ENCODE peak calls at places on chromosomes 12 and 14, in seven cellular contexts. T, Y, E, R, O, Q and W are unnamed samples.
A peak's percentile ranks its signal among the peaks of the same experiment; 100 is the strongest.

GRCh38 chr12:95129115-95129514 is 55.7 kb upstream of the NR2C1 start:
- DNase-seq in R (no peak), O (no peak), Q (no peak), Y (no peak), T (no peak), E (no peak), W (no peak)

GRCh38 chr14:77053046-77053841 is 24.7 kb upstream of the IRF2BPL start:
- DNase-seq in Y (peak; percentile 73), O (peak; percentile 73), T (peak; percentile 74), E (peak; percentile 80), R (no peak), Q (peak; percentile 94), W (peak; percentile 44)

GRCh38 chr14:85702937-85703336 is 173.0 kb downstream of the FLRT2 start:
- DNase-seq in E (no peak), R (no peak), T (no peak), Y (no peak), O (no peak), Q (no peak), W (no peak)

GRCh38 chr12:83971781-83972180 is 940.8 kb downstream of the SLC6A15 start:
- DNase-seq in E (no peak), Y (no peak), O (no peak), T (no peak), Q (no peak), R (no peak), W (no peak)

GRCh38 chr12:11712491-11712890 is 63.0 kb downstream of the ETV6 start:
- DNase-seq in T (no peak), R (no peak), E (no peak), Y (no peak), Q (no peak), O (no peak), W (no peak)

GRCh38 chr12:113233967-113234366 is 12.7 kb downstream of the TPCN1 start:
- DNase-seq in E (no peak), O (no peak), Q (no peak), Y (no peak), R (no peak), T (no peak), W (no peak)

GRCh38 chr14:23055621-23056256 is 1.6 kb downstream of the CDH24 start:
- DNase-seq in R (no peak), E (peak; percentile 35), O (no peak), T (peak; percentile 58), Q (no peak), Y (no peak), W (no peak)

GRCh38 chr12:118841588-118841987 is 139.8 kb upstream of the SRRM4 start:
- DNase-seq in T (no peak), R (no peak), E (no peak), O (no peak), Q (no peak), Y (no peak), W (no peak)

GRCh38 chr12:3777206-3777809 is 24.4 kb upstream of the CRACR2A start:
- DNase-seq in R (no peak), Q (peak; percentile 74), O (no peak), T (no peak), Y (no peak), E (peak; percentile 29), W (peak; percentile 48)

GRCh38 chr12:54262403-54262925 is 17.5 kb downstream of the CBX5 start:
- DNase-seq in E (no peak), Q (peak; percentile 41), R (no peak), T (peak; percentile 54), O (no peak), Y (no peak), W (peak; percentile 40)

GRCh38 chr12:52499836-52500560 is 6.9 kb upstream of the KRT6A start:
- DNase-seq in Q (no peak), O (no peak), T (no peak), Y (no peak), E (no peak), R (no peak), W (no peak)

GRCh38 chr12:26740991-26741390 is 92.0 kb downstream of the ITPR2 start:
- DNase-seq in Q (no peak), Y (no peak), T (no peak), E (no peak), O (no peak), R (no peak), W (no peak)

GRCh38 chr12:19979584-19979983 is 388.8 kb upstream of the PDE3A start:
- DNase-seq in R (no peak), Q (no peak), Y (no peak), T (no peak), E (no peak), O (no peak), W (no peak)

GRCh38 chr14:65360144-65360784 is 52.3 kb upstream of the FUT8 start:
- DNase-seq in O (no peak), T (no peak), Q (no peak), E (no peak), R (no peak), Y (no peak), W (no peak)

GRCh38 chr12:66668311-66668710 is 10.6 kb downstream of the GRIP1 start:
- DNase-seq in Y (peak; percentile 31), R (no peak), O (no peak), T (peak; percentile 35), Q (no peak), E (no peak), W (no peak)

GRCh38 chr14:63229330-63230059 is 25.3 kb downstream of the RHOJ start:
- DNase-seq in Y (no peak), E (peak; percentile 49), R (no peak), O (no peak), T (no peak), Q (no peak), W (no peak)

GRCh38 chr14:63224196-63224595 is 20.0 kb downstream of the RHOJ start:
- DNase-seq in Q (no peak), R (no peak), T (no peak), E (no peak), Y (no peak), O (no peak), W (no peak)

GRCh38 chr14:63231733-63232132 is 27.5 kb downstream of the RHOJ start:
- DNase-seq in T (no peak), Y (no peak), R (no peak), E (no peak), O (no peak), Q (no peak), W (no peak)

GRCh38 chr14:63223596-63223995 is 19.4 kb downstream of the RHOJ start:
- DNase-seq in T (no peak), Y (no peak), R (no peak), Q (no peak), O (no peak), E (no peak), W (no peak)

DNA sequence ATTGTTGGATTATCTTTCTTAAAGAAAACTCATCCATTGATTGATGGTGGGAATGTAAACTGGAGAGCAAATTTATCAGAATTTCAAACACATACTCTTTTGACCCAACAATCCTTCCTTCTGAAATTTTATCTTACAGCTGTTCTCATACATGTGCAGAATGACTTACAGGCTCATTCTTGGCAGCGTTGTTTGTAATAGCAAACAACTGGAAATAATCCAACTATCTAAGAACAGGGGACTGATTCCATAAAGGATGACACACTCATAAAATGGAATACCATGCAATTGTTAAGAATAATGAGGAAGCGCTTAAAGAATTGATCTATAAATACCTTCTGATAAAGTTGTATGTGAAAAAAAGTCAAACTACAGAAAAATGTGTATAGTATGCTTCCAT is 24.0 kb downstream of the RHOJ start:
- DNase-seq in T (no peak), Y (no peak), R (no peak), O (no peak), E (no peak), Q (no peak), W (no peak)
- H3K4me3 ChIP-seq in T (no peak overlapping the region), Y (no peak overlapping the region), R (no peak overlapping the region), O (no peak overlapping the region), E (no peak overlapping the region), Q (no peak overlapping the region), W (no peak overlapping the region)

DNA sequence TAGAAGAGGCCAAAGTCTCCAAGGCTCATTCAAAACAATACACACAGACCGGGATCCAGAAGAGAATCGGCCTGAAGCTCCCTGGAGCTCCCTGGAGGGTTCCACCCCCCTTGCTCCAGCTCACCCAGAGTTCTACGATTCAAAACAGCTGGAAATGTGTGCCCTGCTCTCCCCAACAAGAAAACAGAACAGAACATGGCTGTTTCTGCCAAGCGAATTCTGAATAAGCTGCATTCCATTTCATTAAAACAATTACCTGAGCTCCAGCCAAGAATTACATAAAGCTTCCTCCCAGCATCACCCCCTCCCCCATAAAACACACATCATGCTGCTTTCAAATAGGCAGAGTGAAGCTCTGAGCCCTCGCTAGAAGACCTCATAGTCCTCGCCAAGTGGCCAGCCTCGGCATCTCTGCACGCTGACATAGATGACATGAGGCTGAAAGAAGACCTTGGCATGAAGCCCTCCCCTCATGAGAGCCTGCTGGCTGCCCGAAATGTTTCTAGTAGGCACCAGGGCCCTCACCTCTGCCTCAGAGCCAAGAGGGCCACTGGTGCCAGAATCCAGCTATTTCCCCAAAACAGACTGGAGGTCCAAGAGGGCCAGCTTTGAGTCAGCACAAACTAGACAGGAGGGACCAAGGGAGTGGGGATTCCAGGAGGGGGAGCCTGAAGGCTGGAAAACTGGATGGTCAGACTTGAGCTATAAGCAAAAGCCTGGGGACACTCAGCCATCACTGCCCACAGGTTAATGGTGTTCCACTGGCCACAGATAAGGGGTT is 8.3 kb downstream of the PXN start:
- DNase-seq in R (peak; percentile 46), Q (no peak), E (peak; percentile 78), T (peak; percentile 69), Y (peak; percentile 47), O (no peak), W (no peak)
- H3K27ac ChIP-seq in R (peak overlapping the region; percentile 78), Q (no peak overlapping the region), E (peak overlapping the region; percentile 76), T (peak overlapping the region; percentile 45), Y (peak overlapping the region; percentile 90), O (peak overlapping the region; percentile 73), W (no peak overlapping the region)

GRCh38 chr12:132538336-132539015 is 48.5 kb downstream of the FBRSL1 start:
- DNase-seq in O (no peak), E (no peak), Q (no peak), Y (no peak), R (no peak), T (no peak), W (no peak)

GRCh38 chr12:132535046-132535445 is 45.1 kb downstream of the FBRSL1 start:
- DNase-seq in Q (no peak), R (no peak), O (no peak), T (no peak), Y (no peak), E (no peak), W (no peak)

GRCh38 chr12:132537836-132538235 is 47.9 kb downstream of the FBRSL1 start:
- DNase-seq in Y (no peak), O (no peak), E (no peak), T (no peak), Q (no peak), R (no peak), W (no peak)

GRCh38 chr12:132536102-132536876 is 46.3 kb downstream of the FBRSL1 start:
- DNase-seq in E (no peak), O (no peak), Q (no peak), Y (no peak), T (no peak), R (no peak), W (no peak)

DNA sequence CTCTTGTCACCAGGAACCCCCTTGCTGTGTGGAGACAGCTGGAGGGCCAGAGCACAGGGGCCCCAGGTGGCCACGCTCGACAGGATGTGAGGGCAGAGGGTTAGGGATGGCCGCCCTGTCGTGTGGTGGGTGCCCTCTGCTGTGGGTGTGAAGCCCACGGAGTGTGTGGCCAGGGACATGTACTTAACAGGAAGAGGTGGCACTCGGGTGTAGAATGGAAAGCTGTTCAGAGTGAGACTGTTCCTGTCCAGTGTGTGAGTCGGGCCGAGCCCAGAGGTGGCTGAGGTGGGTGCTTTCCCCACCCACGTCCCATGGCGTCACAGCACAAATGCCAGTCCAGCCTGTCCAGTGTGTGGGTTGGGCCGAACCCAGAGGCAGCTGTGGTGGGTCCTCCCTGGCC is 47.1 kb downstream of the FBRSL1 start:
- DNase-seq in E (no peak), T (no peak), O (no peak), Q (no peak), R (no peak), Y (no peak), W (no peak)
- H3K4me3 ChIP-seq in E (no peak overlapping the region), T (no peak overlapping the region), O (no peak overlapping the region), Q (no peak overlapping the region), R (no peak overlapping the region), Y (no peak overlapping the region), W (no peak overlapping the region)

GRCh38 chr14:71721791-71722190 is 210.4 kb upstream of the RGS6 start:
- DNase-seq in T (no peak), O (no peak), E (no peak), R (no peak), Y (no peak), Q (no peak), W (no peak)
- H3K27ac ChIP-seq in T (no peak overlapping the region), O (no peak overlapping the region), E (no peak overlapping the region), R (peak overlapping the region; percentile 26), Y (no peak overlapping the region), Q (no peak overlapping the region), W (no peak overlapping the region)